ENCODE peak calls at places on chromosome 15, in five cellular contexts. M, X, W, O and Q are unnamed samples.

GRCh38 chr15:89780601-89781000 is 4.5 kb downstream of the MESP2 start:
- DNase-seq in X (no peak), W (no peak), M (no peak), O (no peak), Q (no peak)

GRCh38 chr15:29805043-29805707 is 17.1 kb downstream of the TJP1 start:
- DNase-seq in W (no peak), O (no peak), X (no peak), M (no peak), Q (no peak)

GRCh38 chr15:100713163-100713867 is 110.9 kb downstream of the ASB7 start:
- DNase-seq in W (peak), X (no peak), O (peak), M (no peak), Q (no peak)

GRCh38 chr15:81257435-81257834 is 60.8 kb downstream of the IL16 start:
- DNase-seq in O (no peak), M (no peak), X (no peak), W (no peak), Q (no peak)

GRCh38 chr15:29299331-29299730 is 29.7 kb upstream of the NSMCE3 start:
- DNase-seq in X (peak), W (no peak), M (no peak), O (no peak), Q (no peak)

GRCh38 chr15:39957481-39957880 is 23.6 kb downstream of the EIF2AK4 start:
- DNase-seq in X (no peak), M (no peak), W (no peak), O (no peak), Q (no peak)

GRCh38 chr15:46441294-46442062 is 806.6 kb downstream of the SQOR start:
- DNase-seq in W (no peak), X (no peak), O (no peak), M (no peak), Q (no peak)

GRCh38 chr15:62344806-62345539 is 179.9 kb upstream of the C2CD4B start:
- DNase-seq in X (no peak), M (peak), W (no peak), O (peak), Q (peak)

GRCh38 chr15:38072007-38072506 is 137.6 kb downstream of the TMCO5A start:
- DNase-seq in O (no peak), M (no peak), X (no peak), W (peak), Q (no peak)

GRCh38 chr15:38071211-38071972 is 137.0 kb downstream of the TMCO5A start:
- DNase-seq in O (no peak), W (no peak), X (no peak), M (no peak), Q (no peak)

GRCh38 chr15:38074029-38074428 is 139.6 kb downstream of the TMCO5A start:
- DNase-seq in O (no peak), X (no peak), W (no peak), M (no peak), Q (no peak)

GRCh38 chr15:38073278-38073930 is 139.0 kb downstream of the TMCO5A start:
- DNase-seq in M (no peak), O (no peak), W (no peak), X (no peak), Q (no peak)

GRCh38 chr15:38072507-38073277 is 138.3 kb downstream of the TMCO5A start:
- DNase-seq in X (no peak), M (peak), O (no peak), W (peak), Q (peak)
- TF ChIP-seq POLR2AphosphoS5 in X (peak), M (no peak), O (no peak), W (no peak), Q (no peak)

GRCh38 chr15:51044037-51044712 is 50.5 kb downstream of the TNFAIP8L3 start:
- DNase-seq in O (no peak), M (no peak), X (no peak), W (no peak), Q (no peak)

DNA sequence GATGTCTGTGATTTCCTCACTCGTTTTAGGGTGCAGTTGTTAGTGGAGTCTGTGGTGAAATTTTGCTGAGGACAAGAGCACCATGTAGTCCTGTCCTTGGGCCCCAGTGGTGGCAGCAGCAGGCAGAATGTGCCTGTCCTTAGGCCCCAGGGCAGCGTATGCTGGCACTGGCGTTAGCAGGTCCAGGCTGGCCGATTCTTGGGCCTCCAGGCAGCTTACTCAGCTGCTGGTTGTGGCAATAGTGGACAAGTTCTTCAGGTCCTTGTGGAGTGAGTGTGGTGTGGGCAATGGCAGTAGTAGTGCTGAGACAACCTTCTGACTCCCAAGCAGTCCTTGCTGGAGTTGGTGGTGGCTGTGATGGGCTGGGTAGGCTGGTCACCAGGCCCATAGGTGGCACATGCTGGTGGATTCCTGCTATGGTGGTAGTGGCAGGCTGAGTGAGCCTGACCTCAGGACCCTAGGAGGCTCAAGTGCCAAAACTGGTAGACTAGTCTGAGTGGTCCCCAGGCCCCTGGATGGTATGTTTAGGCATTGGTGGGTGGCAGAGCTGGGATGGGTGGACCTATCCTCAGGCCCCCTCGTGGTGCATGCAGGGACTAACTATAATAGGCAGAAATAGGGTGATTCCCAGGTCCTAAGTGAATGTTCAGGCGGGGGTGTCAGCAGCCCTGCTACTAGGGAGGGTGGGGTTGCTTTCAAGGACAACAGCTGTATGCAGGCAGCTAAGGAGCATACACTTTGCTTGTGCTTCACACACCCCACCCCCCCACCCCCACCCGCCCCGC is 56.3 kb downstream of the TNFAIP8L3 start:
- DNase-seq in M (peak), X (peak), W (no peak), O (no peak), Q (no peak)
- TF ChIP-seq CTCF in M (peak), X (no peak), W (no peak), O (peak), Q (no peak)

DNA sequence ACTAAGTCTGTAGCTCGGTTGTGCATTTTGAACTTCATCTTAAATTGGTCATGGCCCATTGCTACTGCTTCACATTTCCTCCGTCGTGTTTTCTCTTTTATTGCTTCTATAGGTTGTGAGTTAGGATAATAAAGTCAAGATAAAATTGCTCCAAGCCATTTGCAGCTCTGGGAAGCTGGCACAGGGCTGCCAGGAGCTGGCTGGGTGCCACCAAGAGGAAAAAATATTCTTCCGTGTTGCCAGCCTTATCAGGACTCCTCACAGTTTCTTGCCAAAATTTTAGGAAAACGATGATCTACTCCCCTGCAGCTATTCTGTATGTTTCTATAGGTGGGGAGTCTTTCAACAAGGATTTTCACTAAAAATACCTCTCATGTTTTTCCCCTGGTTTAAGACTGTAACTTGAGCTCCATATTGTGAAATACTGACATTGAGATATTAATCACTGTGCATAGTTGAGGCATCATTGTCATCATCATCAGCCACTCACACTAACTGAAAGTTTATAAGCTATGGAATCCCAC is 55.5 kb upstream of the PIAS1 start:
- DNase-seq in W (no peak), O (no peak), X (no peak), M (no peak), Q (no peak)
- TF ChIP-seq POLR2AphosphoS5 in W (no peak), O (no peak), X (no peak), M (no peak), Q (no peak)

GRCh38 chr15:67385971-67386370 is 131.4 kb downstream of the IQCH start:
- DNase-seq in O (no peak), X (no peak), M (no peak), W (no peak), Q (no peak)
- TF ChIP-seq CTCF in O (peak), X (no peak), M (no peak), W (no peak), Q (no peak)

DNA sequence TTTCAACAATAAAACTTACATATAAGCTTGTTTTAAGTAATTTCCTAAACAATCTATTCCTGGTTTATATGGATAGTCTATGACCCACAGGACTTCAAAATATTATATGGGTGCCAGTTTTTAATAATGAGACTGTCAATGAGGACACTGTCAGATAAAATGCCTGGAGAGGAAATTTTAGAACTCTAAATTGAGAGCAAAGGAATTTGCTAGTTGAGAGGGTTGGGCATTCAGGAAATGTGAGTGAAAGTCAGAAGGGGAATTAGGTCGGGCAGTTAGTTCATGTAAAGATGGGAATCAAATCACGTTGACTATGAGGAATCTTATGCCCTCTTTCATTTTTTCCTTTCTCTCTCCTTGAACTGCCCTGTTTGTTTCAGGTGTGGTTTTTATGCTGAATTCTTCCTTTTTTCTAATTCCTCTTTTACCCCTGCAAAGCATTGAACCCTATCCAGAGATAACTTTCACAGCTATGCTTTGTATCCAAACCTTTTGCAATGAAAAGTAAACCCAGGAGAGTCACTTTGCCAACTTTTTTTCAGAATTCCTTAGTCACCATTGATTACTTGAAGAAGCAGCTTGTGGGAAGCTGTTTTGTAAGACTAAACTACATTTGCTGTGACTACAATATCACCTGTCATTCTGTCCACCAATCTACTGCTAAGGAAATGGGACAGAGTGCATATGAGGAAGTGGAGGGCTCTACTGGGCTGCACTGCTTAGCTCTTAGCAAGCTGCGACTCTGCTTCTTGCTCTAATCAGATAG is 27.8 kb downstream of the CHP1 start:
- DNase-seq in X (no peak), M (peak), W (no peak), O (no peak), Q (peak)
- TF ChIP-seq POLR2AphosphoS5 in X (no peak), M (no peak), W (no peak), O (no peak), Q (no peak)

DNA sequence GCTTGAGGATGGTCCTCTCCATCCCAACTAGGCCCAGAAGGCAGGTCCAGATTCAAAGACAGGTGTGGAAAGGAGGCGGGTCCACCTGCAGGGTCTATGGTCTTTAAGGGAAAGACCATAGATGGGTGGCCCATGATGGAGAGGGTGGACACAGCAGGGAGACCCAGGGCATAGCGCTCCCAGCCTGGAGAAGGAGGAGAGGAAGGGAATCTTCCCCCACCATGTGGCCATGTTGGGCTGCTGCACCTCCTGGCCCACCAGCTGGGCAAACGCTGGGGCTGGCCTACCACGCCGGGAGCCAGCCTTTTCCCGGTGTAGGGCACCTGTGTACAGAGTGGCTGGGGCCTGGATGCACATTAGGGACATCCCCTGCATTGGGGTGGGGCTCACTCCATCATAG is 265.2 kb upstream of the TLE3 start:
- DNase-seq in W (no peak), M (peak), X (no peak), O (no peak), Q (peak)
- TF ChIP-seq CTCF in W (peak), M (peak), X (peak), O (peak), Q (peak)

GRCh38 chr15:98537516-98538060 is 110.8 kb upstream of the IGF1R start:
- DNase-seq in W (peak), M (no peak), X (no peak), O (no peak), Q (no peak)
- TF ChIP-seq POLR2AphosphoS5 in W (no peak), M (no peak), X (no peak), O (no peak), Q (no peak)

GRCh38 chr15:72179950-72180581 is 17.5 kb downstream of the GRAMD2A start:
- DNase-seq in X (no peak), M (no peak), W (no peak), O (no peak), Q (no peak)
- TF ChIP-seq CTCF in X (no peak), M (no peak), W (no peak), O (no peak), Q (no peak)

GRCh38 chr15:67840747-67841634 is 1.1 kb upstream of the RNU6-1 start:
- DNase-seq in X (no peak), W (no peak), M (no peak), O (no peak), Q (no peak)
- TF ChIP-seq POLR2AphosphoS5 in X (no peak), W (no peak), M (no peak), O (no peak), Q (no peak)